ENCODE peak calls at places on chromosomes 13 and 19, in nine cellular contexts. I is astrocyte, C is cardiac fibroblast, F is GM12865, H is right lobe of liver, U is NB4, M is psoas muscle, L is heart left ventricle, N is tibial artery. Z is an unnamed sample.

GRCh38 chr13:32266130-32266529 is 49.0 kb downstream of the ZAR1L start:
- DNase-seq in I (no peak), C (no peak), F (no peak), H (no peak), U (no peak), M (no peak), L (no peak), N (no peak), Z (no peak)

GRCh38 chr19:46875234-46875633 is 14.4 kb downstream of the ARHGAP35 start:
- DNase-seq in I (no peak), C (no peak), F (no peak), H (no peak), U (no peak), M (no peak), L (no peak), N (no peak), Z (no peak)

GRCh38 chr19:58262922-58263296 is 15.8 kb upstream of the ZNF8 start:
- DNase-seq in I (no peak), C (no peak), F (no peak), H (no peak), U (no peak), M (no peak), L (no peak), N (no peak), Z (no peak)

GRCh38 chr13:78326608-78327007 is 276.7 kb downstream of the POU4F1 start:
- DNase-seq in I (peak), C (peak), F (no peak), H (no peak), U (peak), M (no peak), L (no peak), N (no peak), Z (no peak)

GRCh38 chr13:42653694-42654093 is 79.7 kb downstream of the TNFSF11 start:
- DNase-seq in I (no peak), C (no peak), F (peak), H (no peak), U (no peak), M (no peak), L (no peak), N (no peak), Z (no peak)

GRCh38 chr13:51804295-51805172 is 571 bp upstream of the DHRS12 start:
- DNase-seq in I (no peak), C (no peak), F (peak), H (no peak), U (no peak), M (peak), L (no peak), N (peak), Z (no peak)

GRCh38 chr13:83048419-83048818 is 833.9 kb downstream of the SLITRK1 start:
- DNase-seq in I (peak), C (peak), F (no peak), H (no peak), U (no peak), M (no peak), L (no peak), N (no peak), Z (no peak)

GRCh38 chr19:45638930-45639729 is at the start of gene EML2:
- DNase-seq in I (peak), C (no peak), F (peak), H (peak), U (peak), M (peak), L (peak), N (peak), Z (no peak)

GRCh38 chr13:65597839-65598818 is 1632.0 kb downstream of the PCDH9 start:
- DNase-seq in I (peak), C (peak), F (no peak), H (no peak), U (no peak), M (no peak), L (no peak), N (no peak), Z (peak)

GRCh38 chr13:75091707-75092106 is 390.3 kb downstream of the TBC1D4 start:
- DNase-seq in I (no peak), C (no peak), F (peak), H (no peak), U (no peak), M (no peak), L (no peak), N (no peak), Z (no peak)

GRCh38 chr19:13275016-13275722 is 125.0 kb downstream of the IER2 start:
- DNase-seq in I (no peak), C (no peak), F (peak), H (no peak), U (peak), M (no peak), L (no peak), N (no peak), Z (no peak)

GRCh38 chr13:30334663-30335386 is 27.5 kb upstream of the KATNAL1 start:
- DNase-seq in I (no peak), C (peak), F (peak), H (peak), U (peak), M (no peak), L (no peak), N (no peak), Z (no peak)

GRCh38 chr13:114135731-114136171 is 3.3 kb upstream of the RASA3 start:
- DNase-seq in I (peak), C (no peak), F (no peak), H (no peak), U (peak), M (peak), L (no peak), N (no peak), Z (no peak)

GRCh38 chr19:5063873-5064645 is 95.1 kb downstream of the KDM4B start:
- DNase-seq in I (no peak), C (no peak), F (no peak), H (no peak), U (no peak), M (no peak), L (no peak), N (no peak), Z (no peak)

GRCh38 chr13:64723735-64724134 is 2506.4 kb downstream of the PCDH9 start:
- DNase-seq in I (peak), C (peak), F (no peak), H (no peak), U (no peak), M (no peak), L (no peak), N (no peak), Z (peak)

GRCh38 chr19:18074192-18074591 is 12.5 kb downstream of the IL12RB1 start:
- DNase-seq in I (no peak), C (no peak), F (no peak), H (no peak), U (no peak), M (no peak), L (no peak), N (no peak), Z (no peak)

GRCh38 chr19:17234911-17235617 is 9.0 kb downstream of the OCEL1 start:
- DNase-seq in I (no peak), C (peak), F (peak), H (no peak), U (peak), M (peak), L (no peak), N (no peak), Z (no peak)

GRCh38 chr19:13057147-13057572 is 45.5 kb downstream of the LYL1 start:
- DNase-seq in I (no peak), C (no peak), F (no peak), H (no peak), U (no peak), M (no peak), L (no peak), N (no peak), Z (no peak)

GRCh38 chr13:98970293-98970692 is 7.6 kb downstream of the DOCK9 start:
- DNase-seq in I (no peak), C (no peak), F (no peak), H (no peak), U (no peak), M (no peak), L (no peak), N (no peak), Z (no peak)

GRCh38 chr19:47813304-47813994 is 8.3 kb upstream of the CRX start:
- DNase-seq in I (no peak), C (peak), F (peak), H (peak), U (peak), M (peak), L (peak), N (peak), Z (no peak)

GRCh38 chr13:65965496-65965895 is 1264.6 kb downstream of the PCDH9 start:
- DNase-seq in I (no peak), C (peak), F (no peak), H (no peak), U (peak), M (no peak), L (no peak), N (no peak), Z (peak)

GRCh38 chr19:16587031-16588023 is 15.1 kb upstream of the SLC35E1 start:
- DNase-seq in I (peak), C (peak), F (peak), H (no peak), U (peak), M (no peak), L (no peak), N (peak), Z (no peak)

GRCh38 chr19:12365094-12365371 is 450 bp downstream of the ZNF442 start:
- DNase-seq in I (peak), C (no peak), F (no peak), H (no peak), U (peak), M (no peak), L (no peak), N (peak), Z (no peak)

GRCh38 chr19:15680923-15681322 is 8.0 kb downstream of the CYP4F12 start:
- DNase-seq in I (no peak), C (no peak), F (no peak), H (peak), U (no peak), M (no peak), L (no peak), N (no peak), Z (no peak)

GRCh38 chr13:111853766-111854165 is 213.2 kb upstream of the SOX1 start:
- DNase-seq in I (no peak), C (no peak), F (no peak), H (no peak), U (no peak), M (no peak), L (no peak), N (no peak), Z (no peak)

GRCh38 chr13:62556973-62557372 is 1141.3 kb upstream of the PCDH20 start:
- DNase-seq in I (no peak), C (no peak), F (no peak), H (no peak), U (no peak), M (no peak), L (no peak), N (no peak), Z (no peak)

GRCh38 chr13:50378513-50378970 is 363.3 kb downstream of the KCNRG start:
- DNase-seq in I (no peak), C (no peak), F (no peak), H (no peak), U (no peak), M (no peak), L (no peak), N (no peak), Z (no peak)

GRCh38 chr19:39212377-39212742 is 8.3 kb upstream of the SYCN start:
- DNase-seq in I (no peak), C (peak), F (peak), H (peak), U (peak), M (no peak), L (no peak), N (no peak), Z (no peak)

GRCh38 chr19:21439372-21439771 is 42.4 kb downstream of the ZNF493 start:
- DNase-seq in I (no peak), C (peak), F (no peak), H (no peak), U (peak), M (no peak), L (no peak), N (no peak), Z (no peak)

GRCh38 chr13:97492257-97492656 is 58.3 kb downstream of the RAP2A start:
- DNase-seq in I (no peak), C (no peak), F (peak), H (no peak), U (no peak), M (no peak), L (no peak), N (no peak), Z (no peak)

GRCh38 chr19:14395710-14396338 is 14.6 kb downstream of the ADGRE5 start:
- DNase-seq in I (no peak), C (no peak), F (no peak), H (no peak), U (no peak), M (no peak), L (no peak), N (no peak), Z (no peak)

GRCh38 chr19:41932259-41933130 is 4.2 kb upstream of the ERFL start:
- DNase-seq in I (no peak), C (no peak), F (no peak), H (no peak), U (no peak), M (no peak), L (no peak), N (no peak), Z (no peak)

GRCh38 chr13:74246398-74246975 is 112.3 kb upstream of the KLF12 start:
- DNase-seq in I (peak), C (peak), F (no peak), H (no peak), U (no peak), M (no peak), L (no peak), N (peak), Z (no peak)

GRCh38 chr13:112713517-112714253 is 23.8 kb downstream of the ATP11A start:
- DNase-seq in I (no peak), C (no peak), F (no peak), H (peak), U (no peak), M (peak), L (no peak), N (no peak), Z (no peak)

GRCh38 chr13:60066206-60066605 is 97.5 kb downstream of the DIAPH3 start:
- DNase-seq in I (no peak), C (no peak), F (no peak), H (no peak), U (no peak), M (no peak), L (no peak), N (no peak), Z (no peak)

DNA sequence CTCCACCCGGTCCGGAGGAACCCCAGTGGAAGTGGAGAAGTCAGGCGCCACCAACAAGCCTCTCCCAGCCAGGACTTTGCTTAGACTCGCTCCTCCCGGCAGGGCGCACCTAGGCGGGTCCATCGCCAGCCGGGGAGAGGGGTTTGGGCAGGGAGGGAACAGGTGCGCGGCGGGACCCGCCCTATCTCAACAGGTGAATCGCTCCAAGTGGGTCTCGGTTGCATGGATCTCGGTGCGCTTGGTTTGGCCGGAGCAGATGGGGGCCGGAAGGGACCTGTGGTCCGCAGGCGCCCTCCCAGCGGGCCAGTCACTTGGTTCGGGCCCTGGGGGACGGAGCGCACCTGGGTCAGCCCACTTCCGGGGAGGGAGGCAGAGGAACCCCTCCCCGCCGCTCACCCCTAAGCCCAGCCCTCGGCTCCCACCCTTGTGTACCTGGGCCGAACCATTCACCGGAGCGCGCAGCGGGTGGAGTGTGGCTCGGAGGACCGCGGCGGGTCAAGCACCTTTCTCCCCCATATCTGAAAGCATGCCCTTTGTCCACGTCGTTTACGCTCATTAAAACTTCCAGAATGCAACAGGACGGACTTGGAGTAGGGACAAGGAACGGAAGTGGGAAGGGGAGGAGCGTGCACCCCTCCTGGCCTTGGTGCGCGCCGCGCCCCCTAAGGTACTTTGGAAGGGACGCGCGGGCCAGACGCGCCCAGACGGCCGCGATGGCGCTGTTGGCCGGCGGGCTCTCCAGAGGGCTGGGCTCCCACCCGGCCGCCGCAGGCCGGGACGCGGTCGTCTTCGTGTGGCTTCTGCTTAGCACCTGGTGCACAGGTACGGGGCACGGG is at the start of gene LSR:
- DNase-seq in I (no peak), C (no peak), F (peak), H (peak), U (no peak), M (no peak), L (no peak), N (no peak), Z (no peak)
- TF ChIP-seq CTCF in I (no peak), C (no peak), F (no peak), H (no peak), U (no peak), M (no peak), L (no peak), N (no peak), Z (no peak)

DNA sequence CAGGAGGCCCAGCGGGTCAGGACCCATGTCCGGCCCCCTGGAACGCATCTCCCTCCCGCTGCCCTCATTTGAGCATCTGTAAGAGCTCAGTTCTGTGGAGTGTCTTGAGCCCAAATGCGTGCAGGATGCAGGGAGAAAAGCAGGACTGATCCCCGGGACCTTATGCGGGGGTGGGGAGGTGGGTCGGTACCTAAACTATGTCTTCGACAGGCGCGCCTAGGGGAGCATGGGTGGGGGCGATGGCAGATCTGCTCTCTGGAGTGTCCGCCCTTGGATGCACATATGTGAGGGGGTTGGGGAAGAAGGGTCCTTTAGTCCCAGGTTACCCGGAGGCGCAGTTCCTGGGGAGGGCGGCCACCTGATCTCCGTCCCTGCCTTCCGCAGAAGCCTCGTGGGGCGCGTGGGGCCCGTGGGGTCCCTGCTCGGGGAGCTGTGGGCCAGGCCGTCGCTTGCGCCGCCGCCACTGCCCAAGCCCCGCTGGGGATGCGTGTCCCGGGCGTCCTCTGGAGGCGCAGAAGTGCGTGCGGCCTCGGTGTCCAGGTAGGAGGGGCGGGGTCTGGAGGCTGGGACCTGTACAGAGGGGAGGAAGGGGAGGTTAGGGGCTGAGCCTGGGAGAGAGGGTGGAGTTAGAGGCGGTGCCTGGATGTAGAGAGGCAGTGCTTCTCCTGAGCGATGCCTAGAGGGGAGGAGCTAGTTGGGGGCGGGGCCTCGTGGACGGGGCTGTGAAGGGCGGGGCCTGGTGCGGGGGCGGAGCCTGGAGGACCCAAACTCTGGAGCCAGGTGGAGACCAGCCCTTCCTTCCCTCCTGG is 2.8 kb downstream of the CILP2 start:
- DNase-seq in I (no peak), C (peak), F (peak), H (peak), U (peak), M (peak), L (no peak), N (no peak), Z (no peak)
- H3K4me3 ChIP-seq in I (no peak), C (no peak), F (no peak), H (no peak), U (no peak), M (peak), L (peak), N (peak), Z (no peak)

GRCh38 chr19:7197760-7198696 is 96.2 kb downstream of the INSR start:
- DNase-seq in I (peak), C (peak), F (peak), H (peak), U (peak), M (peak), L (peak), N (peak), Z (peak)
- TF ChIP-seq CTCF in I (no peak), C (no peak), F (peak), H (peak), U (no peak), M (peak), L (peak), N (peak), Z (no peak)

GRCh38 chr13:24223341-24224231 is 63.1 kb downstream of the SPATA13 start:
- DNase-seq in I (no peak), C (no peak), F (peak), H (no peak), U (no peak), M (no peak), L (no peak), N (no peak), Z (no peak)
- H3K4me3 ChIP-seq in I (no peak), C (no peak), F (peak), H (no peak), U (no peak), M (no peak), L (no peak), N (no peak), Z (no peak)

GRCh38 chr13:91031508-91031907 is 316.0 kb upstream of the MIR17HG start:
- DNase-seq in I (no peak), C (no peak), F (no peak), H (no peak), U (peak), M (no peak), L (no peak), N (no peak), Z (no peak)
- TF ChIP-seq CTCF in I (no peak), C (no peak), F (no peak), H (no peak), U (no peak), M (no peak), L (no peak), N (no peak), Z (no peak)

DNA sequence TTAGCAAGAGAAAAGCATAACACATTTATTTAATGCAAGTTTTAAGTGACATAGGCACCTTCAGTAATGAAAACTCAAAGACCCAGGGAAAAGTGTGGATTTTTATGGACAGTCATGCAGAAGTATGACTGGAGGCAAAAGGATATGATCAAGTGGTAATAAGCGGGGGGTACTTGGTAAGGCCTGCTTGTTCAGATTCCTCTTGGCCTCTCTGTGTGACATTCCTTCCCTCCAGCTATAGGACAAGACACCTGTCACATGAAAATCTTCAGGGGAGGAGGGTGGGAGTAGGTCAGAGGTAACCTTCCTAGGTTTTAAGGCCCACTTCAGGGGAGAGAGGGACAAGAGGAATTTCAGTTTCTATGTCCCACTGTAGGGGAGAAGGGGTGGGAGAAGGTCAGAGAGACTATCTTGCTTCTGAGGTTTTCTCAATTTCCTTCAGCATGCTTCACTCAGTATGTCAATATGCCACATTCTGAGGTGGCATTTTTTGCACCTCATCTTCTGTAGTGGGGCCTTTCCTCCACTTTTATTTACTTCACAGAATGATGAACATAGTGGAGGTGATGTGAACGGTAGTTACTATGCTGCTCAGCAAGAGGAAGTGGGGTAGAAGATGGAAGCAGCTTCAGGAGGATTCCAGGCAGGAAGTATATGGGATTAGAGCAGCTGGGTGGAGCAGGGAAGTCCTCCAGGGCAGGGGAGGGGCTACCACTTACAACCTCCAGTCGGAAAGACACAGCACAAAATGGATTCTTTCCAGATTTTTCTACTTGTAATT is 73.2 kb upstream of the RFC3 start:
- DNase-seq in I (peak), C (no peak), F (peak), H (no peak), U (no peak), M (no peak), L (no peak), N (no peak), Z (no peak)
- H3K4me3 ChIP-seq in I (no peak), C (no peak), F (no peak), H (no peak), U (no peak), M (no peak), L (no peak), N (no peak), Z (no peak)